ENCODE peak calls at places on chromosome 12, in six cellular contexts. O is anterior cingulate cortex, B is OCI-LY7, T is Karpas-422, V is EH, X is GM13976. Y is an unnamed sample.

GRCh38 chr12:53287741-53288216 is 7.6 kb upstream of the PFDN5 start:
- DNase-seq in O (peak), B (peak), T (peak), V (peak), X (peak), Y (peak)

GRCh38 chr12:40106655-40107054 is 774 bp upstream of the SLC2A13 start:
- DNase-seq in O (no peak), B (no peak), T (no peak), V (no peak), X (no peak), Y (no peak)

GRCh38 chr12:69331846-69332684 is 16.1 kb upstream of the LYZ start:
- DNase-seq in O (no peak), B (no peak), T (no peak), V (no peak), X (no peak), Y (no peak)

GRCh38 chr12:15772405-15773018 is 16.7 kb downstream of the EPS8 start:
- DNase-seq in O (no peak), B (peak), T (no peak), V (peak), X (no peak), Y (no peak)

GRCh38 chr12:108269224-108269623 is 69.9 kb downstream of the CMKLR1 start:
- DNase-seq in O (no peak), B (no peak), T (no peak), V (no peak), X (no peak), Y (no peak)

GRCh38 chr12:89385965-89386537 is 33.8 kb upstream of the DUSP6 start:
- DNase-seq in O (no peak), B (no peak), T (no peak), V (no peak), X (no peak), Y (no peak)

GRCh38 chr12:32264995-32265394 is 134.4 kb upstream of the FGD4 start:
- DNase-seq in O (no peak), B (peak), T (peak), V (peak), X (no peak), Y (peak)

GRCh38 chr12:11592484-11592883 is 57.0 kb upstream of the ETV6 start:
- DNase-seq in O (no peak), B (no peak), T (no peak), V (no peak), X (no peak), Y (no peak)

GRCh38 chr12:49564241-49565118 is 3.5 kb downstream of the MCRS1 start:
- DNase-seq in O (peak), B (no peak), T (no peak), V (no peak), X (no peak), Y (no peak)

GRCh38 chr12:25929096-25929637 is 29.3 kb upstream of the RASSF8 start:
- DNase-seq in O (no peak), B (no peak), T (no peak), V (peak), X (no peak), Y (no peak)

GRCh38 chr12:113103756-113104450 is 31.7 kb downstream of the RASAL1 start:
- DNase-seq in O (no peak), B (peak), T (peak), V (no peak), X (peak), Y (no peak)

GRCh38 chr12:64571346-64571745 is 38.9 kb upstream of the RASSF3 start:
- DNase-seq in O (no peak), B (peak), T (peak), V (no peak), X (no peak), Y (no peak)

GRCh38 chr12:124544311-124544970 is 23.0 kb downstream of the NCOR2 start:
- DNase-seq in O (no peak), B (no peak), T (no peak), V (no peak), X (no peak), Y (no peak)

GRCh38 chr12:117807355-117807754 is 161.4 kb downstream of the KSR2 start:
- DNase-seq in O (no peak), B (no peak), T (no peak), V (no peak), X (no peak), Y (no peak)

GRCh38 chr12:105960319-105961076 is 178.3 kb downstream of the NUAK1 start:
- DNase-seq in O (no peak), B (no peak), T (no peak), V (peak), X (no peak), Y (no peak)

GRCh38 chr12:110104188-110104969 is 19.8 kb upstream of the IFT81 start:
- DNase-seq in O (no peak), B (no peak), T (no peak), V (peak), X (no peak), Y (no peak)

GRCh38 chr12:77344651-77345050 is 279.3 kb upstream of the E2F7 start:
- DNase-seq in O (no peak), B (no peak), T (no peak), V (no peak), X (no peak), Y (no peak)

GRCh38 chr12:52344111-52344510 is 22.9 kb upstream of the KRT83 start:
- DNase-seq in O (no peak), B (no peak), T (peak), V (no peak), X (no peak), Y (no peak)

GRCh38 chr12:90339837-90340236 is 615.1 kb downstream of the CCER1 start:
- DNase-seq in O (no peak), B (no peak), T (no peak), V (no peak), X (no peak), Y (no peak)

GRCh38 chr12:4307593-4308333 is 13.2 kb upstream of the TIGAR start:
- DNase-seq in O (peak), B (peak), T (peak), V (peak), X (peak), Y (peak)

GRCh38 chr12:75479963-75480461 is 543 bp upstream of the GLIPR1 start:
- DNase-seq in O (no peak), B (peak), T (no peak), V (peak), X (no peak), Y (no peak)

GRCh38 chr12:70606001-70606400 is 31.2 kb downstream of the PTPRB start:
- DNase-seq in O (no peak), B (no peak), T (no peak), V (no peak), X (no peak), Y (no peak)

GRCh38 chr12:121165316-121165715 is 32.6 kb downstream of the P2RX7 start:
- DNase-seq in O (no peak), B (no peak), T (no peak), V (no peak), X (no peak), Y (no peak)

GRCh38 chr12:98002887-98003493 is 512.4 kb upstream of the TMPO start:
- DNase-seq in O (peak), B (peak), T (peak), V (no peak), X (peak), Y (peak)

GRCh38 chr12:132253698-132254480 is 75.5 kb downstream of the GALNT9 start:
- DNase-seq in O (no peak), B (no peak), T (no peak), V (no peak), X (no peak), Y (no peak)

GRCh38 chr12:188910-189621 is 24.9 kb downstream of the SLC6A12 start:
- DNase-seq in O (peak), B (no peak), T (no peak), V (peak), X (peak), Y (no peak)